ENCODE peak calls at places on chromosome 3, in five cellular contexts. One of them, this sample, is unnamed.

GRCh38 chr3:50160561-50160983 is 5.4 kb downstream of the SEMA3F start:
- DNase-seq in progenitor cell of endocrine pancreas: no peak
- DNase-seq in SW 1271: no peak
- DNase-seq in HTR-8/SVneo: no peak
- DNase-seq in activated CD4-positive, alpha-beta memory T cell treated with anti-CD3 and anti-CD28 coated beads for 36 hours: no peak
- DNase-seq in this sample: peak

GRCh38 chr3:42755681-42756578 is 17.1 kb downstream of the CCDC13 start:
- DNase-seq in progenitor cell of endocrine pancreas: no peak
- DNase-seq in SW 1271: peak
- DNase-seq in HTR-8/SVneo: peak
- DNase-seq in activated CD4-positive, alpha-beta memory T cell treated with anti-CD3 and anti-CD28 coated beads for 36 hours: peak
- DNase-seq in this sample: peak

GRCh38 chr3:118740722-118741290 is 293.8 kb downstream of the IGSF11 start:
- DNase-seq in progenitor cell of endocrine pancreas: no peak
- DNase-seq in SW 1271: no peak
- DNase-seq in HTR-8/SVneo: no peak
- DNase-seq in activated CD4-positive, alpha-beta memory T cell treated with anti-CD3 and anti-CD28 coated beads for 36 hours: no peak
- DNase-seq in this sample: no peak

GRCh38 chr3:155352900-155353490 is 59.5 kb upstream of the STRIT1 start:
- DNase-seq in progenitor cell of endocrine pancreas: no peak
- DNase-seq in SW 1271: peak
- DNase-seq in HTR-8/SVneo: peak
- DNase-seq in activated CD4-positive, alpha-beta memory T cell treated with anti-CD3 and anti-CD28 coated beads for 36 hours: no peak
- DNase-seq in this sample: no peak

GRCh38 chr3:87161486-87161885 is 65.6 kb upstream of the CHMP2B start:
- DNase-seq in progenitor cell of endocrine pancreas: no peak
- DNase-seq in SW 1271: no peak
- DNase-seq in HTR-8/SVneo: no peak
- DNase-seq in activated CD4-positive, alpha-beta memory T cell treated with anti-CD3 and anti-CD28 coated beads for 36 hours: no peak
- DNase-seq in this sample: no peak

GRCh38 chr3:113064183-113064582 is 73.4 kb downstream of the GTPBP8 start:
- DNase-seq in progenitor cell of endocrine pancreas: no peak
- DNase-seq in SW 1271: no peak
- DNase-seq in HTR-8/SVneo: no peak
- DNase-seq in activated CD4-positive, alpha-beta memory T cell treated with anti-CD3 and anti-CD28 coated beads for 36 hours: no peak
- DNase-seq in this sample: no peak

GRCh38 chr3:195110647-195111321 is 160.2 kb downstream of the XXYLT1 start:
- DNase-seq in progenitor cell of endocrine pancreas: no peak
- DNase-seq in SW 1271: no peak
- DNase-seq in HTR-8/SVneo: no peak
- DNase-seq in activated CD4-positive, alpha-beta memory T cell treated with anti-CD3 and anti-CD28 coated beads for 36 hours: no peak
- DNase-seq in this sample: peak

GRCh38 chr3:118108769-118109168 is 925.9 kb downstream of the IGSF11 start:
- DNase-seq in progenitor cell of endocrine pancreas: no peak
- DNase-seq in SW 1271: no peak
- DNase-seq in HTR-8/SVneo: no peak
- DNase-seq in activated CD4-positive, alpha-beta memory T cell treated with anti-CD3 and anti-CD28 coated beads for 36 hours: no peak
- DNase-seq in this sample: no peak

GRCh38 chr3:138594150-138594934 is at the start of gene CEP70:
- DNase-seq in progenitor cell of endocrine pancreas: peak
- DNase-seq in SW 1271: no peak
- DNase-seq in HTR-8/SVneo: peak
- DNase-seq in activated CD4-positive, alpha-beta memory T cell treated with anti-CD3 and anti-CD28 coated beads for 36 hours: peak
- DNase-seq in this sample: peak

GRCh38 chr3:101725192-101725889 is 927 bp downstream of the CEP97 start:
- DNase-seq in progenitor cell of endocrine pancreas: no peak
- DNase-seq in SW 1271: peak
- DNase-seq in HTR-8/SVneo: no peak
- DNase-seq in activated CD4-positive, alpha-beta memory T cell treated with anti-CD3 and anti-CD28 coated beads for 36 hours: peak
- DNase-seq in this sample: peak

GRCh38 chr3:126112531-126113237 is 28.8 kb upstream of the SLC41A3 start:
- DNase-seq in progenitor cell of endocrine pancreas: no peak
- DNase-seq in SW 1271: no peak
- DNase-seq in HTR-8/SVneo: no peak
- DNase-seq in activated CD4-positive, alpha-beta memory T cell treated with anti-CD3 and anti-CD28 coated beads for 36 hours: peak
- DNase-seq in this sample: peak

GRCh38 chr3:60228823-60229222 is 1022.4 kb downstream of the FHIT start:
- DNase-seq in progenitor cell of endocrine pancreas: no peak
- DNase-seq in SW 1271: no peak
- DNase-seq in HTR-8/SVneo: no peak
- DNase-seq in activated CD4-positive, alpha-beta memory T cell treated with anti-CD3 and anti-CD28 coated beads for 36 hours: no peak
- DNase-seq in this sample: no peak

GRCh38 chr3:179146911-179147570 is 1.1 kb upstream of the PIK3CA start:
- DNase-seq in progenitor cell of endocrine pancreas: no peak
- DNase-seq in SW 1271: peak
- DNase-seq in HTR-8/SVneo: peak
- DNase-seq in activated CD4-positive, alpha-beta memory T cell treated with anti-CD3 and anti-CD28 coated beads for 36 hours: peak
- DNase-seq in this sample: no peak

GRCh38 chr3:28739647-28740046 is 391.0 kb upstream of the AZI2 start:
- DNase-seq in progenitor cell of endocrine pancreas: no peak
- DNase-seq in SW 1271: no peak
- DNase-seq in HTR-8/SVneo: no peak
- DNase-seq in activated CD4-positive, alpha-beta memory T cell treated with anti-CD3 and anti-CD28 coated beads for 36 hours: no peak
- DNase-seq in this sample: no peak